ENCODE peak calls at places on chromosomes 5 and 9, in four cellular contexts. G is mesenchymal stem cell, L is mesendoderm, V is uterus. P is an unnamed sample. For H3K4me1, the result is how much of the 10 kb centered on the place peaks cover.

GRCh38 chr5:79133121-79133656 is 21.6 kb downstream of the BHMT start:
- DNase-seq in G (peak), V (no peak), L (peak), P (peak)

GRCh38 chr5:31463341-31463740 is 68.6 kb downstream of the DROSHA start:
- DNase-seq in G (no peak), L (no peak), V (no peak), P (no peak)

GRCh38 chr5:9401786-9402472 is 143.9 kb downstream of the SEMA5A start:
- DNase-seq in L (no peak), V (no peak), G (peak), P (no peak)

GRCh38 chr5:165227515-165227914 is 1722.1 kb downstream of the MAT2B start:
- DNase-seq in V (no peak), G (no peak), L (peak), P (peak)

GRCh38 chr5:158175664-158176507 is 316.9 kb upstream of the CLINT1 start:
- DNase-seq in L (peak), V (no peak), G (no peak), P (no peak)

GRCh38 chr9:78857371-78858225 is 560.7 kb downstream of the PSAT1 start:
- DNase-seq in G (no peak), L (peak), V (no peak), P (no peak)

GRCh38 chr9:33380390-33381094 is 21.8 kb downstream of the AQP7 start:
- DNase-seq in L (peak), G (no peak), V (no peak), P (no peak)

GRCh38 chr9:91419222-91420191 is 4.1 kb downstream of the NFIL3 start:
- DNase-seq in V (peak), L (peak), G (peak), P (peak)

GRCh38 chr5:156920042-156920860 is 42.8 kb downstream of the TIMD4 start:
- DNase-seq in V (no peak), G (no peak), L (no peak), P (no peak)

GRCh38 chr9:37029776-37030590 is 4.1 kb downstream of the PAX5 start:
- DNase-seq in G (no peak), V (no peak), L (peak), P (no peak)

GRCh38 chr9:21709464-21710058 is 92.9 kb upstream of the MTAP start:
- DNase-seq in V (no peak), G (peak), L (peak), P (peak)

GRCh38 chr9:105281926-105282325 is 37.5 kb downstream of the SLC44A1 start:
- DNase-seq in L (no peak), V (no peak), G (peak), P (no peak)

GRCh38 chr9:133676450-133676849 is 40.3 kb downstream of the DBH start:
- DNase-seq in G (no peak), V (no peak), L (peak), P (no peak)

GRCh38 chr9:133114886-133115603 is 6.0 kb downstream of the RALGDS start:
- DNase-seq in L (no peak), V (no peak), G (no peak), P (no peak)

GRCh38 chr5:160165137-160166068 is 46.2 kb upstream of the PWWP2A start:
- DNase-seq in G (peak), V (peak), L (peak), P (peak)

GRCh38 chr5:158234323-158235158 is 375.6 kb upstream of the CLINT1 start:
- DNase-seq in G (no peak), V (no peak), L (peak), P (peak)

GRCh38 chr5:2756211-2756746 is 4.8 kb upstream of the IRX2 start:
- DNase-seq in G (no peak), L (peak), V (no peak), P (no peak)

GRCh38 chr5:141516648-141517025 is 27.8 kb downstream of the PCDHGC5 start:
- DNase-seq in L (no peak), V (no peak), G (no peak), P (no peak)

GRCh38 chr9:85155380-85155779 is 485.9 kb downstream of the NTRK2 start:
- DNase-seq in L (no peak), G (no peak), V (no peak), P (no peak)

GRCh38 chr9:19720374-19720773 is 68.5 kb downstream of the SLC24A2 start:
- DNase-seq in G (peak), L (peak), V (no peak), P (peak)

GRCh38 chr9:129320575-129321311 is 142.7 kb upstream of the IER5L start:
- DNase-seq in G (peak), L (peak), V (peak), P (peak)

GRCh38 chr9:37471942-37472679 is 6.9 kb upstream of the ZBTB5 start:
- DNase-seq in V (no peak), L (peak), G (peak), P (peak)

GRCh38 chr9:94937214-94937903 is 210.9 kb downstream of the AOPEP start:
- DNase-seq in G (peak), L (peak), V (no peak), P (peak)

GRCh38 chr9:15243086-15243485 is 63.9 kb downstream of the TTC39B start:
- DNase-seq in L (no peak), G (peak), V (no peak), P (no peak)

GRCh38 chr5:133865113-133865512 is 103.3 kb downstream of the C5orf15 start:
- DNase-seq in L (no peak), G (no peak), V (no peak), P (no peak)

GRCh38 chr9:114174876-114175771 is 19.8 kb downstream of the COL27A1 start:
- DNase-seq in G (peak), V (peak), L (no peak), P (no peak)

GRCh38 chr9:132990781-132991180 is 12.3 kb downstream of the GFI1B start:
- DNase-seq in V (no peak), L (no peak), G (no peak), P (no peak)

GRCh38 chr5:145629047-145629446 is 206.1 kb downstream of the PRELID2 start:
- DNase-seq in V (no peak), G (no peak), L (no peak), P (peak)

GRCh38 chr5:20248102-20248501 is 260.1 kb upstream of the CDH18 start:
- DNase-seq in L (no peak), V (no peak), G (peak), P (no peak)

GRCh38 chr9:18393340-18394130 is 80.4 kb upstream of the ADAMTSL1 start:
- DNase-seq in L (peak), V (peak), G (peak), P (peak)

GRCh38 chr5:34886718-34887117 is 28.6 kb downstream of the RAD1 start:
- DNase-seq in G (no peak), V (no peak), L (no peak), P (no peak)

GRCh38 chr9:108047264-108047663 is 557.7 kb upstream of the KLF4 start:
- DNase-seq in V (no peak), L (no peak), G (peak), P (no peak)

GRCh38 chr9:23587433-23587832 is 238.6 kb downstream of the ELAVL2 start:
- DNase-seq in G (peak), V (peak), L (no peak), P (no peak)

GRCh38 chr5:170809551-170809950 is 26.0 kb downstream of the GABRP start:
- DNase-seq in V (no peak), G (peak), L (peak), P (peak)

GRCh38 chr9:22037954-22038690 is 29.0 kb upstream of the CDKN2B start:
- DNase-seq in G (peak), L (no peak), V (no peak), P (no peak)

GRCh38 chr5:9733456-9733855 is 103.3 kb upstream of the TAS2R1 start:
- DNase-seq in L (no peak), V (no peak), G (no peak), P (no peak)

GRCh38 chr5:90570034-90570433 is 11.4 kb downstream of the ADGRV1 start:
- DNase-seq in G (no peak), L (no peak), V (no peak), P (peak)

GRCh38 chr5:148091991-148092964 is 28.5 kb downstream of the SPINK5 start:
- DNase-seq in L (no peak), G (no peak), V (no peak), P (no peak)

GRCh38 chr9:38068616-38068865 is 486 bp downstream of the SHB start:
- DNase-seq in V (no peak), L (no peak), G (peak), P (peak)

GRCh38 chr5:15008476-15008875 is 136.9 kb upstream of the ANKH start:
- DNase-seq in L (peak), G (peak), V (peak), P (peak)
- H3K4me1 ChIP-seq in L (under half), G (under half), V (under half), P (under half)

DNA sequence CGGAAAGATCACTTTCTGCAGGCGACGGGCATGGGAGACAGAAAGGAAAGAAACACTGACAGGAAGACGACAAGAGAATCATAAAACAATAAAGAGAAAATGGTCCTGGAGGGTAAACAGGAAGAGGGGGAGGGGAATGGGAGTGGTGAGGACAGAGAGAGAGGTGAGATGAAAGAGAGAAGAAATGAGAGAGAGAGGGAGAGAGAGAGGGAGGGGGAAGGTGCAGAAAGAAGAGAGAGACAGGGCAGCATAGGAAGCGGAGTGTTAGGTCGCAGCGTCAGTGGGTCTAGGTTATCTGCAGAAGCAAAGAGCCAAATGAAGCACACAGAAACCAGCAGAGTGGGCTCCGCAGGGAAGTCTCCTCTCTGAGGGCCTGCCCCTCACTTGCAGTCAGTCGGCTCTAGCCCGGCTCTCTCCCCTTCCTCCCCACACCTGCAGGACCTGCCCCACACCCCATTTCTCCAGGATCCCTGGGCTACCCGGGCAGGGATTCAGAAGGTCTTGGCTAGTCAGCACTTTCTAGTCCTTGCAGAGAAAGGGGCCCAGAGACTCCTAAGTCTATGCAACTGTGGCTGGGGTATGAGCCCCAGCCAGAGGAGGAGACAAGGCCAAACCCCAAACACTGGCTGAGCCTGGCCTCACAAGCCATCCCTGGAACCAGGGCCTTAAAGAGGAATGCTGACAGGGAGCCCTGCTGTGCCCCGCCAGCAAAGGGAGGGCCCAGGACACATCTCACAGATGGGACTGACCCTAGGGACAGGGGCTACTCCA is 29.7 kb upstream of the MEIKIN start:
- DNase-seq in G (no peak), L (peak), V (no peak), P (no peak)
- H3K4me3 ChIP-seq in G (no peak), L (no peak), V (no peak), P (no peak)

DNA sequence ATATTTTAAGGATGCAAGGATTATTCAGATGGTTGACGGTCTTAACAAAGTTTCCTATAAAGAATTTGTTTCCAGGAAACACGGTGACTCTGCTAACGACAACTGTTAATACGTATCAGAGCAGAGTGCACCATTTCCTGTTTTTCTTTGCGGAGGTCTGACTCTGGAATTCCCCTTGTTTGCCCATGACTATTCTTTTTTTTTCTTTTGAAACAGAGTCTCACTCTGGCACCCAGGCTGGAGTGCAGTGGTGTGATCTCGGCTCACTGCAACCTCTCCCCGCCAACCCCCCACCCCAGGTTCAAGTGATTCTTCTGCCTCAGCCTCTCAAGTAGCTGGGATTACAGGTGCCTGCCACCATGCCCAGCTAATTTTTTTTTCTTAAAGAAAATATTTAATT is 115.9 kb downstream of the CDC42SE2 start:
- DNase-seq in V (no peak), L (no peak), G (peak), P (peak)
- H3K4me1 ChIP-seq in V (under half), L (under half), G (under half), P (under half)

DNA sequence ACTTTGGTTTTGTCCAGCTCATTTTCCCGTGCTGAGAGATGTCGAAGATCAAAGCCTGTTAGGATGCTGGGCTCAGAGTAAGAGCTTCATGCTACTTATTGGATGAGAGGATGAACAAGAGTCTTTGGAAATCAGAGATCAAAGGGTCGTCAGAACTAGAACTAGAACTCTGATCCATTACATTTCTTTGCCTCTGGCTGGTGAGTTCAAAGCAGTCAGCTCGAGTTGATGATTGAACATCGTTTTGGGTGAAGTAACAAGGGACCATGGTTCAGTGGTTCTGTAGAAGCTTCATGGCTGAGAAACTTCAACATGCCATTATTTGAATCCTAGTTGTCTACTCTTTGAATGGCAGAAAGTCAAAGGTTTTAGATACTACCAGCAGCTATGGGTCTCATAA is 320.3 kb downstream of the ARHGEF28 start:
- DNase-seq in L (no peak), V (no peak), G (no peak), P (no peak)
- H3K4me3 ChIP-seq in L (no peak), V (no peak), G (no peak), P (no peak)

GRCh38 chr5:163964650-163965049 is 459.2 kb downstream of the MAT2B start:
- DNase-seq in G (peak), L (no peak), V (no peak), P (no peak)
- H3K4me1 ChIP-seq in G (under half), L (under half), V (under half), P (under half)

DNA sequence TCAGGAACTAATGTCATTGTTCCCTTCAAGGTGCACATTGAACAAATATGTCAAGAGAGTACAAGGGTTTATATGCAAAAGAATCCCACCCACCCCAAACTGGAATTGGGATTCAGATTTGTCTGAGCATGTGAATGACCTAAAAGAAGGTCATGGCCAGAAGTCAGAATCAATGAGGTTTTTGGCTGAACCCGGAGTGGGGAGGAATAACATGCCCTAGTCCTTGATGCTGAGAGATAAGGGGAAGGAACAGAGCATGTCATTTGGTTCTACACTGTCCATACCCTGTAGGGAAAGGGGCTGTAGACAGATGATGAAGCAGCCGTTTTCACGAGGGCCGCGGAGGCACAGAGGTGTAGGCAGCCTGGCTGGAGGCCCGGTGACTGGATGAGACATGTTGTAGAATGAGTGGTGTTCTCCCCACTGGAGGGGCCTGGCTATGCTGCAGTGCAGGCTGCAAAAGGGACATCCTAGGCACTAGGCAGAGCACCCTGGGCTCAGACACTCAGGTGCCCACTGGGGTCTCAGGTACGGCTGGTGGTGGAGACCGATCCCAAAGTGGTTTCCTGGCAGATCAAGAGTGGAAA is 65.9 kb downstream of the ZFAND5 start:
- DNase-seq in V (no peak), G (no peak), L (no peak), P (no peak)
- H3K4me3 ChIP-seq in V (no peak), G (no peak), L (no peak), P (no peak)

GRCh38 chr5:137410234-137411010 is 88.7 kb downstream of the SPOCK1 start:
- DNase-seq in V (no peak), L (no peak), G (no peak), P (no peak)

GRCh38 chr5:137415231-137415681 is 83.9 kb downstream of the SPOCK1 start:
- DNase-seq in L (no peak), G (no peak), V (no peak), P (no peak)

GRCh38 chr5:137412136-137412535 is 87.0 kb downstream of the SPOCK1 start:
- DNase-seq in G (no peak), V (no peak), L (no peak), P (no peak)

GRCh38 chr5:137414112-137414511 is 85.0 kb downstream of the SPOCK1 start:
- DNase-seq in V (no peak), L (no peak), G (no peak), P (no peak)
- H3K4me1 ChIP-seq in V (under half), L (under half), G (under half), P (under half)

DNA sequence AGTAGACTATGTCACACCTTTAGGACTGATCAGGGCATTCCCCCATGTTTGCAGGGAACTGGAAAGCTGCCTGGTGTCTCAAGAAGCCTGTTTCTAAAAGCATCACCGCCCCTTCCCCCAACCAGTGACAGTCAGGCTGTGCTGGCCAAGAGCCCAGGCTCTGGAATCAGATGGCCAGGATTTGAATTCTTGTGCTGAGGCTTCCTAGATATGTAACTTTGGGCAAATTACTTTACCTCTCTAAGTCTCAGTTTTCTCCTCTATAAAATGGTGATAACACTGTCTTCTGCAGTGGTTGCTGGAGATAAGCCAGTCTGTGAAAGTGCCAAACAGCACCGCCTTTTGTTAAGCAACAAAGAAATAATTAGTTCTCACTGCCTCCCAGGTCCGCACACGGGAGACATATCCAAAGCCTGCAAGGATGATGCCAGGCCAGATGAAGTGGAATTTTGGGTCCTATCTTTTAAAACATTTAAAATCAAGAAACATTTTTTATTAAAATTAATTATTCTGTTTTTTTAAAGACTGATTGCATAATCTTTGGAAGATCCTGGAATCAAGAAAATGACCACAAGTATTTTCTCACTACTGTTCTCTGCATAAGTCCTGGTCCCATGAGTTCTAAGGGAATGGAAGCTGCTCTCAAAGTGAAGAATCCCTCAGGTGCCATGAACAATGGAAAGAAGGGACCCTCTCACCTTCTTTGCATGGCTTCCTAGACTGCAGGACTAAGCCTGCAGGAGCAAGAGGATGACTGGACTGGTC is 13.9 kb downstream of the SLC31A2 start:
- DNase-seq in V (peak), G (peak), L (peak), P (no peak)
- H3K4me3 ChIP-seq in V (no peak), G (no peak), L (no peak), P (no peak)

P was measured in A673.